ENCODE peak calls at places on chromosomes 2 and 18, in ten cellular contexts. One of them, this sample, is unnamed.
A peak's percentile ranks its signal among the peaks of the same experiment; 100 is the strongest.

GRCh38 chr2:217434183-217434620 is 568.6 kb downstream of the TNS1 start:
- DNase-seq in lower leg skin: peak; percentile 93
- DNase-seq in BJ: peak; percentile 79
- DNase-seq in suprapubic skin: peak; percentile 87
- DNase-seq in cardiac fibroblast: peak; percentile 98
- DNase-seq in spleen: peak; percentile 89
- DNase-seq in CD4-positive, alpha-beta T cell: no peak
- DNase-seq in endothelial cell of umbilical vein: peak; percentile 86
- DNase-seq in left lung: peak; percentile 87
- DNase-seq in IMR-90: peak; percentile 99
- DNase-seq in this sample: no peak

GRCh38 chr2:25558262-25558661 is 115.1 kb downstream of the DTNB start:
- DNase-seq in lower leg skin: no peak
- DNase-seq in BJ: peak; percentile 39
- DNase-seq in suprapubic skin: no peak
- DNase-seq in cardiac fibroblast: peak; percentile 67
- DNase-seq in spleen: no peak
- DNase-seq in CD4-positive, alpha-beta T cell: no peak
- DNase-seq in endothelial cell of umbilical vein: peak; percentile 79
- DNase-seq in left lung: no peak
- DNase-seq in IMR-90: peak; percentile 85
- DNase-seq in this sample: no peak

GRCh38 chr2:155846249-155846648 is 486.3 kb downstream of the NR4A2 start:
- DNase-seq in lower leg skin: no peak
- DNase-seq in BJ: no peak
- DNase-seq in suprapubic skin: no peak
- DNase-seq in cardiac fibroblast: no peak
- DNase-seq in spleen: no peak
- DNase-seq in CD4-positive, alpha-beta T cell: no peak
- DNase-seq in endothelial cell of umbilical vein: no peak
- DNase-seq in left lung: no peak
- DNase-seq in IMR-90: no peak
- DNase-seq in this sample: no peak

GRCh38 chr18:74493689-74494088 is 2.5 kb upstream of the CNDP2 start:
- DNase-seq in lower leg skin: peak; percentile 78
- DNase-seq in BJ: no peak
- DNase-seq in suprapubic skin: no peak
- DNase-seq in cardiac fibroblast: peak; percentile 86
- DNase-seq in spleen: no peak
- DNase-seq in CD4-positive, alpha-beta T cell: peak; percentile 55
- DNase-seq in endothelial cell of umbilical vein: peak; percentile 54
- DNase-seq in left lung: no peak
- DNase-seq in IMR-90: peak; percentile 55
- DNase-seq in this sample: no peak

GRCh38 chr2:9207641-9208301 is 1.2 kb downstream of the ASAP2 start:
- DNase-seq in lower leg skin: peak; percentile 87
- DNase-seq in BJ: no peak
- DNase-seq in suprapubic skin: no peak
- DNase-seq in cardiac fibroblast: no peak
- DNase-seq in spleen: peak; percentile 74
- DNase-seq in CD4-positive, alpha-beta T cell: no peak
- DNase-seq in endothelial cell of umbilical vein: peak; percentile 57
- DNase-seq in left lung: peak; percentile 70
- DNase-seq in IMR-90: no peak
- DNase-seq in this sample: no peak

GRCh38 chr2:216501854-216502253 is 3.2 kb downstream of the RPL37A start:
- DNase-seq in lower leg skin: no peak
- DNase-seq in BJ: no peak
- DNase-seq in suprapubic skin: no peak
- DNase-seq in cardiac fibroblast: no peak
- DNase-seq in spleen: no peak
- DNase-seq in CD4-positive, alpha-beta T cell: no peak
- DNase-seq in endothelial cell of umbilical vein: no peak
- DNase-seq in left lung: no peak
- DNase-seq in IMR-90: no peak
- DNase-seq in this sample: no peak

GRCh38 chr2:196233033-196233807 is 61.8 kb upstream of the STK17B start:
- DNase-seq in lower leg skin: no peak
- DNase-seq in BJ: peak; percentile 41
- DNase-seq in suprapubic skin: peak; percentile 73
- DNase-seq in cardiac fibroblast: peak; percentile 76
- DNase-seq in spleen: no peak
- DNase-seq in CD4-positive, alpha-beta T cell: no peak
- DNase-seq in endothelial cell of umbilical vein: peak; percentile 93
- DNase-seq in left lung: no peak
- DNase-seq in IMR-90: peak; percentile 85
- DNase-seq in this sample: no peak

GRCh38 chr2:223654384-223654915 is 52.3 kb upstream of the SCG2 start:
- DNase-seq in lower leg skin: no peak
- DNase-seq in BJ: no peak
- DNase-seq in suprapubic skin: no peak
- DNase-seq in cardiac fibroblast: peak; percentile 63
- DNase-seq in spleen: no peak
- DNase-seq in CD4-positive, alpha-beta T cell: no peak
- DNase-seq in endothelial cell of umbilical vein: no peak
- DNase-seq in left lung: no peak
- DNase-seq in IMR-90: peak; percentile 77
- DNase-seq in this sample: no peak

GRCh38 chr2:26558271-26559043 is 80.5 kb upstream of the OTOF start:
- DNase-seq in lower leg skin: no peak
- DNase-seq in BJ: no peak
- DNase-seq in suprapubic skin: peak; percentile 31
- DNase-seq in cardiac fibroblast: peak; percentile 21
- DNase-seq in spleen: peak; percentile 62
- DNase-seq in CD4-positive, alpha-beta T cell: no peak
- DNase-seq in endothelial cell of umbilical vein: no peak
- DNase-seq in left lung: no peak
- DNase-seq in IMR-90: no peak
- DNase-seq in this sample: no peak

GRCh38 chr18:27057459-27058302 is 127.4 kb downstream of the CHST9 start:
- DNase-seq in lower leg skin: no peak
- DNase-seq in BJ: no peak
- DNase-seq in suprapubic skin: no peak
- DNase-seq in cardiac fibroblast: no peak
- DNase-seq in spleen: no peak
- DNase-seq in CD4-positive, alpha-beta T cell: no peak
- DNase-seq in endothelial cell of umbilical vein: no peak
- DNase-seq in left lung: no peak
- DNase-seq in IMR-90: no peak
- DNase-seq in this sample: no peak

GRCh38 chr2:182767578-182767977 is 51.5 kb downstream of the DNAJC10 start:
- DNase-seq in lower leg skin: no peak
- DNase-seq in BJ: no peak
- DNase-seq in suprapubic skin: no peak
- DNase-seq in cardiac fibroblast: peak; percentile 37
- DNase-seq in spleen: no peak
- DNase-seq in CD4-positive, alpha-beta T cell: no peak
- DNase-seq in endothelial cell of umbilical vein: peak; percentile 81
- DNase-seq in left lung: no peak
- DNase-seq in IMR-90: peak; percentile 33
- DNase-seq in this sample: no peak

GRCh38 chr2:239348563-239349447 is 52.0 kb downstream of the HDAC4 start:
- DNase-seq in lower leg skin: peak; percentile 80
- DNase-seq in BJ: peak; percentile 53
- DNase-seq in suprapubic skin: no peak
- DNase-seq in cardiac fibroblast: no peak
- DNase-seq in spleen: no peak
- DNase-seq in CD4-positive, alpha-beta T cell: no peak
- DNase-seq in endothelial cell of umbilical vein: no peak
- DNase-seq in left lung: no peak
- DNase-seq in IMR-90: no peak
- DNase-seq in this sample: no peak

GRCh38 chr18:9876867-9877654 is 8.7 kb upstream of the TXNDC2 start:
- DNase-seq in lower leg skin: no peak
- DNase-seq in BJ: peak; percentile 70
- DNase-seq in suprapubic skin: no peak
- DNase-seq in cardiac fibroblast: peak; percentile 98
- DNase-seq in spleen: no peak
- DNase-seq in CD4-positive, alpha-beta T cell: no peak
- DNase-seq in endothelial cell of umbilical vein: peak; percentile 89
- DNase-seq in left lung: no peak
- DNase-seq in IMR-90: peak; percentile 97
- DNase-seq in this sample: no peak

GRCh38 chr2:202965810-202966454 is 48.7 kb upstream of the NBEAL1 start:
- DNase-seq in lower leg skin: no peak
- DNase-seq in BJ: no peak
- DNase-seq in suprapubic skin: no peak
- DNase-seq in cardiac fibroblast: peak; percentile 83
- DNase-seq in spleen: no peak
- DNase-seq in CD4-positive, alpha-beta T cell: no peak
- DNase-seq in endothelial cell of umbilical vein: peak; percentile 15
- DNase-seq in left lung: no peak
- DNase-seq in IMR-90: peak; percentile 63
- DNase-seq in this sample: no peak

GRCh38 chr2:170481201-170481600 is 233.9 kb upstream of the SP5 start:
- DNase-seq in lower leg skin: no peak
- DNase-seq in BJ: no peak
- DNase-seq in suprapubic skin: no peak
- DNase-seq in cardiac fibroblast: no peak
- DNase-seq in spleen: no peak
- DNase-seq in CD4-positive, alpha-beta T cell: no peak
- DNase-seq in endothelial cell of umbilical vein: no peak
- DNase-seq in left lung: no peak
- DNase-seq in IMR-90: no peak
- DNase-seq in this sample: no peak

GRCh38 chr2:170488807-170489206 is 226.3 kb upstream of the SP5 start:
- DNase-seq in lower leg skin: no peak
- DNase-seq in BJ: no peak
- DNase-seq in suprapubic skin: no peak
- DNase-seq in cardiac fibroblast: no peak
- DNase-seq in spleen: no peak
- DNase-seq in CD4-positive, alpha-beta T cell: no peak
- DNase-seq in endothelial cell of umbilical vein: no peak
- DNase-seq in left lung: no peak
- DNase-seq in IMR-90: no peak
- DNase-seq in this sample: no peak

GRCh38 chr2:170492010-170492409 is 223.1 kb upstream of the SP5 start:
- DNase-seq in lower leg skin: no peak
- DNase-seq in BJ: no peak
- DNase-seq in suprapubic skin: no peak
- DNase-seq in cardiac fibroblast: no peak
- DNase-seq in spleen: no peak
- DNase-seq in CD4-positive, alpha-beta T cell: no peak
- DNase-seq in endothelial cell of umbilical vein: no peak
- DNase-seq in left lung: no peak
- DNase-seq in IMR-90: no peak
- DNase-seq in this sample: no peak

GRCh38 chr2:170485254-170485653 is 229.9 kb upstream of the SP5 start:
- DNase-seq in lower leg skin: no peak
- DNase-seq in BJ: no peak
- DNase-seq in suprapubic skin: no peak
- DNase-seq in cardiac fibroblast: no peak
- DNase-seq in spleen: no peak
- DNase-seq in CD4-positive, alpha-beta T cell: no peak
- DNase-seq in endothelial cell of umbilical vein: no peak
- DNase-seq in left lung: no peak
- DNase-seq in IMR-90: no peak
- DNase-seq in this sample: no peak

GRCh38 chr2:170486730-170487129 is 228.4 kb upstream of the SP5 start:
- DNase-seq in lower leg skin: no peak
- DNase-seq in BJ: no peak
- DNase-seq in suprapubic skin: no peak
- DNase-seq in cardiac fibroblast: no peak
- DNase-seq in spleen: no peak
- DNase-seq in CD4-positive, alpha-beta T cell: no peak
- DNase-seq in endothelial cell of umbilical vein: no peak
- DNase-seq in left lung: no peak
- DNase-seq in IMR-90: no peak
- DNase-seq in this sample: no peak
- TF ChIP-seq CTCF in lower leg skin: no peak
- TF ChIP-seq CTCF in BJ: no peak
- TF ChIP-seq CTCF in suprapubic skin: no peak
- TF ChIP-seq CTCF in cardiac fibroblast: no peak
- TF ChIP-seq CTCF in spleen: no peak
- TF ChIP-seq CTCF in CD4-positive, alpha-beta T cell: no peak
- TF ChIP-seq CTCF in endothelial cell of umbilical vein: no peak
- TF ChIP-seq CTCF in left lung: no peak
- TF ChIP-seq CTCF in IMR-90: no peak
- TF ChIP-seq CTCF in this sample: no peak

DNA sequence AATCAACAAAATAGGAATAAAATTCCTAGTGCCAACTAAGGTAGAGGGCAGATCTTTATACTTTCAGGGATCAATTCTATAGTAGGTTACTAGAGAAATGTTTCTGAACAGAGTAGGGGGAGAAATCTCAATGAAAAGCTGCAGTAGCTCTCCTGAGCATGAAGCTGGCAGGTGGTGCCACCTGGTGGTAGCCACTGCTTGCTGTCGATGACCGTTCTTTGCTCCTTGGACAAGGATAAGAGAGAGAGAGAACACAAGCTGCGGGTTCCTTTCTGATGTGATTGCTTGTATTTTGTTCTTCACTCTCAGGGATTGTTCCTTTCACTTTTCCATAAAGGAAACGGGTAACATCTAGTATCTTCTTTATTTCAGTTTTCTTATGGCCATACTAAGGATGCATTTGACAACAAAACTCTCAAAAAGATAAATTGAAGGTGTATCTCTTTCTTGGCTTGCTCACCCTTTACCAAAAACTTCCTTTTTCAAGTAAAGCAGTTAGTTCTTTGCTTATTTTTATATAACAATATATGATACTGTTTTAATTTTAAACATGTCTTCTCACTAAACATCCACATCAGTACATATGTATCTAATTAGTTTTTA is 18.6 kb upstream of the MRPL19 start:
- DNase-seq in lower leg skin: no peak
- DNase-seq in BJ: no peak
- DNase-seq in suprapubic skin: no peak
- DNase-seq in cardiac fibroblast: peak; percentile 83
- DNase-seq in spleen: peak; percentile 86
- DNase-seq in CD4-positive, alpha-beta T cell: peak; percentile 34
- DNase-seq in endothelial cell of umbilical vein: peak; percentile 78
- DNase-seq in left lung: peak; percentile 64
- DNase-seq in IMR-90: peak; percentile 80
- DNase-seq in this sample: peak; percentile 38
- TF ChIP-seq CTCF in lower leg skin: no peak
- TF ChIP-seq CTCF in BJ: peak; percentile 98
- TF ChIP-seq CTCF in suprapubic skin: peak; percentile 48
- TF ChIP-seq CTCF in cardiac fibroblast: peak; percentile 96
- TF ChIP-seq CTCF in spleen: peak; percentile 23
- TF ChIP-seq CTCF in CD4-positive, alpha-beta T cell: peak; percentile 92
- TF ChIP-seq CTCF in endothelial cell of umbilical vein: peak; percentile 94
- TF ChIP-seq CTCF in left lung: peak; percentile 81
- TF ChIP-seq CTCF in IMR-90: peak; percentile 90
- TF ChIP-seq CTCF in this sample: peak; percentile 91

GRCh38 chr2:42792583-42793313 is at the start of gene HAAO:
- DNase-seq in lower leg skin: peak; percentile 91
- DNase-seq in BJ: no peak
- DNase-seq in suprapubic skin: no peak
- DNase-seq in cardiac fibroblast: no peak
- DNase-seq in spleen: peak; percentile 86
- DNase-seq in CD4-positive, alpha-beta T cell: no peak
- DNase-seq in endothelial cell of umbilical vein: peak; percentile 21
- DNase-seq in left lung: no peak
- DNase-seq in IMR-90: no peak
- DNase-seq in this sample: peak; percentile 59
- TF ChIP-seq CTCF in lower leg skin: no peak
- TF ChIP-seq CTCF in BJ: peak; percentile 16
- TF ChIP-seq CTCF in suprapubic skin: no peak
- TF ChIP-seq CTCF in cardiac fibroblast: no peak
- TF ChIP-seq CTCF in spleen: no peak
- TF ChIP-seq CTCF in CD4-positive, alpha-beta T cell: no peak
- TF ChIP-seq CTCF in endothelial cell of umbilical vein: no peak
- TF ChIP-seq CTCF in left lung: peak; percentile 8
- TF ChIP-seq CTCF in IMR-90: no peak
- TF ChIP-seq CTCF in this sample: no peak

GRCh38 chr2:157782057-157782845 is 93.9 kb downstream of the ACVR1 start:
- DNase-seq in lower leg skin: no peak
- DNase-seq in BJ: no peak
- DNase-seq in suprapubic skin: no peak
- DNase-seq in cardiac fibroblast: peak; percentile 39
- DNase-seq in spleen: no peak
- DNase-seq in CD4-positive, alpha-beta T cell: no peak
- DNase-seq in endothelial cell of umbilical vein: no peak
- DNase-seq in left lung: no peak
- DNase-seq in IMR-90: peak; percentile 32
- DNase-seq in this sample: no peak
- TF ChIP-seq CTCF in lower leg skin: no peak
- TF ChIP-seq CTCF in BJ: peak; percentile 31
- TF ChIP-seq CTCF in suprapubic skin: no peak
- TF ChIP-seq CTCF in cardiac fibroblast: peak; percentile 51
- TF ChIP-seq CTCF in spleen: no peak
- TF ChIP-seq CTCF in CD4-positive, alpha-beta T cell: peak; percentile 25
- TF ChIP-seq CTCF in endothelial cell of umbilical vein: no peak
- TF ChIP-seq CTCF in left lung: no peak
- TF ChIP-seq CTCF in IMR-90: peak; percentile 43
- TF ChIP-seq CTCF in this sample: no peak